ENCODE peak calls at places on chromosomes 7 and 10, in eight cellular contexts. S is activated CD8-positive, alpha-beta memory T cell treated with anti-CD3 and anti-CD28 coated beads, Interleukin-2, amount 50 U/mL, for 4 hours; U is NCI-H1048; A is A172; K is activated CD4-positive, alpha-beta T cell treated with anti-CD3 and anti-CD28 coated beads, Interleukin-2, amount 10 ng/mL, durations not matched to agents 7 days and 5 days; B is BJ; D is NCI-H748 treated with DMSO at 0.1 percent for 48 hours; F is COR-L47. L is an unnamed sample.
A peak's percentile ranks its signal among the peaks of the same experiment; 100 is the strongest.

GRCh38 chr10:35422236-35422635 is 85.9 kb downstream of the CCNY start:
- DNase-seq in S (no peak), U (no peak), A (peak; percentile 66), K (no peak), B (no peak), D (no peak), F (no peak), L (no peak)

GRCh38 chr10:116274141-116274861 is 1.3 kb upstream of the GFRA1 start:
- DNase-seq in S (no peak), U (no peak), A (peak; percentile 22), K (no peak), B (no peak), D (no peak), F (no peak), L (peak; percentile 26)

GRCh38 chr7:129607471-129608120 is 3.9 kb upstream of the NRF1 start:
- DNase-seq in S (peak; percentile 40), U (no peak), A (peak; percentile 41), K (peak; percentile 38), B (no peak), D (peak; percentile 19), F (peak; percentile 26), L (peak; percentile 49)

GRCh38 chr7:151088019-151088855 is 2.0 kb downstream of the AGAP3 start:
- DNase-seq in S (no peak), U (no peak), A (no peak), K (no peak), B (no peak), D (no peak), F (no peak), L (no peak)

GRCh38 chr7:4131043-4131442 is 551.1 kb upstream of the FOXK1 start:
- DNase-seq in S (no peak), U (no peak), A (no peak), K (no peak), B (no peak), D (no peak), F (no peak), L (no peak)

GRCh38 chr7:41942468-41943097 is 239.7 kb upstream of the INHBA start:
- DNase-seq in S (no peak), U (no peak), A (no peak), K (no peak), B (no peak), D (no peak), F (no peak), L (no peak)

GRCh38 chr10:16597656-16598055 is 76.0 kb upstream of the C1QL3 start:
- DNase-seq in S (no peak), U (no peak), A (peak; percentile 72), K (no peak), B (no peak), D (no peak), F (no peak), L (no peak)

GRCh38 chr7:156948361-156948760 is 1.2 kb upstream of the NOM1 start:
- DNase-seq in S (no peak), U (no peak), A (no peak), K (no peak), B (no peak), D (no peak), F (no peak), L (peak; percentile 5)